ENCODE peak calls at places on chromosomes 1 and 21, in seven cellular contexts. T is hepatocyte; U is left ventricle myocardium inferior; D is CD8-positive, alpha-beta T cell; F is cardiac muscle cell; R is DND-41; X is Caco-2. Y is an unnamed sample.
A peak's percentile ranks its signal among the peaks of the same experiment; 100 is the strongest.

GRCh38 chr1:61585714-61586113 is 139.2 kb downstream of the TM2D1 start:
- DNase-seq in T (no peak), U (no peak), D (no peak), F (no peak), R (no peak), X (no peak), Y (no peak)

GRCh38 chr1:232423591-232423990 is 206.3 kb downstream of the SIPA1L2 start:
- DNase-seq in T (no peak), U (no peak), D (no peak), F (peak; percentile 46), R (no peak), X (no peak), Y (no peak)

GRCh38 chr1:199122532-199123311 is 483.9 kb downstream of the PTPRC start:
- DNase-seq in T (no peak), U (no peak), D (no peak), F (peak; percentile 51), R (no peak), X (no peak), Y (peak; percentile 18)

GRCh38 chr1:44707959-44708831 is 22.8 kb downstream of the RNU5D-1 start:
- DNase-seq in T (peak; percentile 57), U (no peak), D (no peak), F (peak; percentile 71), R (peak; percentile 37), X (no peak), Y (no peak)

GRCh38 chr1:9100471-9101043 is 28.3 kb downstream of the GPR157 start:
- DNase-seq in T (peak; percentile 35), U (no peak), D (no peak), F (peak; percentile 22), R (no peak), X (no peak), Y (no peak)

GRCh38 chr21:30257773-30258172 is 25.0 kb downstream of the KRTAP24-1 start:
- DNase-seq in T (peak; percentile 56), U (no peak), D (no peak), F (peak; percentile 75), R (no peak), X (no peak), Y (peak; percentile 9)

GRCh38 chr1:166819982-166820381 is 19.3 kb upstream of the POGK start:
- DNase-seq in T (no peak), U (no peak), D (no peak), F (no peak), R (no peak), X (no peak), Y (no peak)

GRCh38 chr1:211613108-211613947 is 34.4 kb upstream of the SLC30A1 start:
- DNase-seq in T (peak; percentile 88), U (peak; percentile 74), D (no peak), F (peak; percentile 97), R (no peak), X (peak; percentile 90), Y (peak; percentile 57)

GRCh38 chr1:150003826-150004225 is 6.7 kb downstream of the OTUD7B start:
- DNase-seq in T (no peak), U (no peak), D (no peak), F (no peak), R (no peak), X (no peak), Y (no peak)

GRCh38 chr1:237863234-237863633 is 27.5 kb downstream of the ZP4 start:
- DNase-seq in T (no peak), U (no peak), D (no peak), F (no peak), R (no peak), X (no peak), Y (no peak)

GRCh38 chr1:56877973-56878372 is 23.4 kb downstream of the C8A start:
- DNase-seq in T (no peak), U (no peak), D (no peak), F (peak; percentile 49), R (no peak), X (no peak), Y (no peak)

GRCh38 chr1:91121366-91121765 is 99.5 kb upstream of the ZNF644 start:
- DNase-seq in T (peak; percentile 19), U (no peak), D (no peak), F (no peak), R (no peak), X (peak; percentile 53), Y (no peak)

GRCh38 chr1:244087611-244088010 is 36.5 kb downstream of the ZBTB18 start:
- DNase-seq in T (no peak), U (no peak), D (no peak), F (no peak), R (no peak), X (no peak), Y (no peak)

GRCh38 chr1:17437260-17438175 is 2.0 kb downstream of the RCC2 start:
- DNase-seq in T (peak; percentile 80), U (peak; percentile 46), D (peak; percentile 35), F (peak; percentile 55), R (peak; percentile 59), X (no peak), Y (no peak)

GRCh38 chr1:26858160-26858559 is 4.8 kb upstream of the SFN start:
- DNase-seq in T (no peak), U (no peak), D (no peak), F (no peak), R (no peak), X (no peak), Y (no peak)

GRCh38 chr1:38611661-38612211 is 247.8 kb downstream of the RRAGC start:
- DNase-seq in T (no peak), U (no peak), D (no peak), F (no peak), R (no peak), X (no peak), Y (no peak)

GRCh38 chr1:159921700-159922498 is 3.4 kb downstream of the TAGLN2 start:
- DNase-seq in T (no peak), U (no peak), D (no peak), F (peak; percentile 59), R (no peak), X (no peak), Y (no peak)

GRCh38 chr1:229024528-229025119 is 246.3 kb upstream of the RAB4A start:
- DNase-seq in T (peak; percentile 85), U (peak; percentile 33), D (no peak), F (peak; percentile 87), R (no peak), X (no peak), Y (peak; percentile 37)

GRCh38 chr1:19436716-19437476 is 48.4 kb downstream of the CAPZB start:
- DNase-seq in T (peak; percentile 69), U (peak; percentile 79), D (no peak), F (peak; percentile 83), R (no peak), X (no peak), Y (no peak)

GRCh38 chr1:92410706-92411105 is 76.0 kb downstream of the GFI1 start:
- DNase-seq in T (no peak), U (no peak), D (peak; percentile 9), F (no peak), R (peak; percentile 89), X (no peak), Y (no peak)

GRCh38 chr1:204828352-204828850 is 42.3 kb upstream of the NFASC start:
- DNase-seq in T (peak; percentile 86), U (peak; percentile 78), D (no peak), F (peak; percentile 49), R (no peak), X (peak; percentile 52), Y (no peak)
- H3K4me3 ChIP-seq in T (no peak overlapping the region), U (peak overlapping the region; percentile 69), D (no peak overlapping the region), F (no peak overlapping the region), R (no peak overlapping the region), X (peak overlapping the region; percentile 25), Y (peak overlapping the region; percentile 16)

GRCh38 chr1:78231894-78232293 is 186.1 kb downstream of the GIPC2 start:
- DNase-seq in T (no peak), U (no peak), D (no peak), F (no peak), R (no peak), X (no peak), Y (no peak)
- TF ChIP-seq CTCF in T (no peak), U (no peak), D (no peak), F (no peak), R (no peak), X (no peak), Y (no peak)

GRCh38 chr1:46617108-46617694 is 590 bp upstream of the MOB3C start:
- DNase-seq in T (no peak), U (no peak), D (no peak), F (no peak), R (no peak), X (no peak), Y (no peak)

GRCh38 chr1:46617833-46618232 is 1.2 kb upstream of the MOB3C start:
- DNase-seq in T (no peak), U (no peak), D (no peak), F (no peak), R (no peak), X (no peak), Y (no peak)

GRCh38 chr1:46618746-46619415 is 2.3 kb upstream of the MOB3C start:
- DNase-seq in T (no peak), U (no peak), D (no peak), F (no peak), R (no peak), X (no peak), Y (no peak)

GRCh38 chr1:46621930-46622329 is 5.3 kb upstream of the MOB3C start:
- DNase-seq in T (no peak), U (no peak), D (no peak), F (no peak), R (no peak), X (no peak), Y (no peak)

DNA sequence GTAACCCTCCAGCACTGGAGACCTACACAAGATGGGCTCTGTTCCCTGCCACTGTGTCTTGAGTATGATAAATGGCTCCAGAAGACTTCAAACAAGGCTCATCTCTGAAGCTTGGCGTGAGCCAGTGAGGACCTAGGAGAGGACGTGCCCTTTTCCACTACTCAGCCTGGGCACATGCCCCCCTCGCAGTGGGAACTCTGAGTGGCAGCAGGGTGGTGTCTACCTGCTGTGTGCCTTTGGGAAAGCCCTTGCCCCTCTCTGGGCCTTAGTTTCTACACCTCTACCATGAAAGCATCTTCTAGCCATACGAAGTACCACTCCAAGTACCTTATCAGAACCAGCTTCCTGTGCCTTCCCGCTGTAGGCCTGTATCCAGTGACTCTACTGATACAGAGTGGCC is 3.0 kb upstream of the MOB3C start:
- DNase-seq in T (no peak), U (no peak), D (no peak), F (no peak), R (no peak), X (no peak), Y (no peak)
- H3K4me3 ChIP-seq in T (no peak overlapping the region), U (no peak overlapping the region), D (no peak overlapping the region), F (no peak overlapping the region), R (no peak overlapping the region), X (no peak overlapping the region), Y (no peak overlapping the region)

GRCh38 chr1:105608713-105609112 is 1447.8 kb upstream of the PRMT6 start:
- DNase-seq in T (peak; percentile 13), U (no peak), D (no peak), F (no peak), R (no peak), X (no peak), Y (no peak)
- TF ChIP-seq CTCF in T (peak; percentile 36), U (peak; percentile 19), D (no peak), F (no peak), R (peak; percentile 29), X (no peak), Y (no peak)